ENCODE peak calls at places on chromosome 15, in seven cellular contexts. U is foreskin fibroblast, H is ovary, Q is adrenal gland, X is endothelial cell, O is osteoblast, G is WERI-Rb-1. A is an unnamed sample.

GRCh38 chr15:78093242-78094020 is 1.1 kb downstream of the SH2D7 start:
- DNase-seq in U (peak), H (peak), Q (no peak), X (no peak), O (peak), G (no peak), A (no peak)

GRCh38 chr15:47991376-47991775 is 129.4 kb upstream of the SLC24A5 start:
- DNase-seq in U (peak), H (no peak), Q (no peak), X (no peak), O (no peak), G (no peak), A (no peak)

GRCh38 chr15:86570738-86571137 is 491.1 kb downstream of the AGBL1 start:
- DNase-seq in U (no peak), H (no peak), Q (no peak), X (no peak), O (no peak), G (no peak), A (no peak)

GRCh38 chr15:98419173-98419814 is 229.0 kb upstream of the IGF1R start:
- DNase-seq in U (no peak), H (no peak), Q (no peak), X (no peak), O (no peak), G (no peak), A (no peak)

GRCh38 chr15:89003865-89004725 is 84.2 kb upstream of the ABHD2 start:
- DNase-seq in U (peak), H (no peak), Q (peak), X (peak), O (no peak), G (peak), A (no peak)

GRCh38 chr15:68499620-68500312 is 67.8 kb upstream of the ITGA11 start:
- DNase-seq in U (no peak), H (no peak), Q (no peak), X (no peak), O (no peak), G (no peak), A (no peak)

GRCh38 chr15:47293763-47294162 is 423.5 kb upstream of the SEMA6D start:
- DNase-seq in U (peak), H (peak), Q (no peak), X (no peak), O (no peak), G (no peak), A (no peak)

GRCh38 chr15:100572362-100572983 is 29.5 kb downstream of the LINS1 start:
- DNase-seq in U (peak), H (no peak), Q (no peak), X (no peak), O (no peak), G (no peak), A (no peak)

GRCh38 chr15:70528270-70528706 is 235.1 kb downstream of the UACA start:
- DNase-seq in U (no peak), H (no peak), Q (no peak), X (no peak), O (no peak), G (no peak), A (peak)

GRCh38 chr15:76802411-76802810 is 102.7 kb downstream of the SCAPER start:
- DNase-seq in U (no peak), H (no peak), Q (no peak), X (no peak), O (no peak), G (no peak), A (no peak)

GRCh38 chr15:25933456-25934158 is 70.5 kb upstream of the ATP10A start:
- DNase-seq in U (peak), H (peak), Q (peak), X (peak), O (peak), G (peak), A (no peak)

GRCh38 chr15:36879568-36880225 is 220.7 kb downstream of the MEIS2 start:
- DNase-seq in U (no peak), H (no peak), Q (no peak), X (no peak), O (peak), G (no peak), A (no peak)

GRCh38 chr15:70099966-70100494 is 2.3 kb upstream of the TLE3 start:
- DNase-seq in U (peak), H (no peak), Q (peak), X (no peak), O (peak), G (no peak), A (peak)

GRCh38 chr15:29840928-29841327 is 18.7 kb upstream of the TJP1 start:
- DNase-seq in U (peak), H (no peak), Q (no peak), X (no peak), O (no peak), G (no peak), A (no peak)

GRCh38 chr15:85831415-85832113 is 36.8 kb upstream of the KLHL25 start:
- DNase-seq in U (peak), H (peak), Q (peak), X (peak), O (peak), G (peak), A (no peak)

GRCh38 chr15:85495096-85495495 is 114.7 kb downstream of the AKAP13 start:
- DNase-seq in U (no peak), H (no peak), Q (no peak), X (no peak), O (no peak), G (no peak), A (no peak)

GRCh38 chr15:99998661-99999101 is 265.4 kb upstream of the LYSMD4 start:
- DNase-seq in U (no peak), H (no peak), Q (no peak), X (no peak), O (no peak), G (no peak), A (no peak)

GRCh38 chr15:83449928-83450501 is 2.9 kb downstream of the SH3GL3 start:
- DNase-seq in U (peak), H (no peak), Q (no peak), X (no peak), O (no peak), G (no peak), A (no peak)

GRCh38 chr15:89362203-89363101 is 27.8 kb upstream of the POLG start:
- DNase-seq in U (no peak), H (no peak), Q (no peak), X (no peak), O (peak), G (peak), A (no peak)

GRCh38 chr15:62059108-62059817 is 984 bp downstream of the VPS13C start:
- DNase-seq in U (peak), H (no peak), Q (no peak), X (no peak), O (no peak), G (no peak), A (no peak)

GRCh38 chr15:71975816-71976150 is 142.2 kb downstream of the MYO9A start:
- DNase-seq in U (no peak), H (no peak), Q (no peak), X (no peak), O (no peak), G (no peak), A (no peak)

GRCh38 chr15:26449296-26449695 is 323.6 kb downstream of the GABRB3 start:
- DNase-seq in U (no peak), H (no peak), Q (no peak), X (no peak), O (no peak), G (no peak), A (no peak)

GRCh38 chr15:99439524-99439835 is 126.3 kb upstream of the MEF2A start:
- DNase-seq in U (no peak), H (peak), Q (no peak), X (no peak), O (peak), G (peak), A (no peak)

GRCh38 chr15:38860682-38861081 is 296.1 kb upstream of the RASGRP1 start:
- DNase-seq in U (peak), H (no peak), Q (no peak), X (no peak), O (no peak), G (no peak), A (no peak)

GRCh38 chr15:78149805-78150751 is 916 bp downstream of the IDH3A start:
- DNase-seq in U (no peak), H (no peak), Q (no peak), X (no peak), O (no peak), G (peak), A (no peak)

GRCh38 chr15:40367038-40367672 is 9.1 kb downstream of the DISP2 start:
- DNase-seq in U (no peak), H (no peak), Q (peak), X (no peak), O (peak), G (no peak), A (no peak)

GRCh38 chr15:73809728-73810501 is 56.8 kb upstream of the INSYN1 start:
- DNase-seq in U (peak), H (no peak), Q (no peak), X (no peak), O (no peak), G (peak), A (no peak)

GRCh38 chr15:60477991-60478632 is 830 bp downstream of the ICE2 start:
- DNase-seq in U (peak), H (no peak), Q (no peak), X (no peak), O (peak), G (no peak), A (peak)

DNA sequence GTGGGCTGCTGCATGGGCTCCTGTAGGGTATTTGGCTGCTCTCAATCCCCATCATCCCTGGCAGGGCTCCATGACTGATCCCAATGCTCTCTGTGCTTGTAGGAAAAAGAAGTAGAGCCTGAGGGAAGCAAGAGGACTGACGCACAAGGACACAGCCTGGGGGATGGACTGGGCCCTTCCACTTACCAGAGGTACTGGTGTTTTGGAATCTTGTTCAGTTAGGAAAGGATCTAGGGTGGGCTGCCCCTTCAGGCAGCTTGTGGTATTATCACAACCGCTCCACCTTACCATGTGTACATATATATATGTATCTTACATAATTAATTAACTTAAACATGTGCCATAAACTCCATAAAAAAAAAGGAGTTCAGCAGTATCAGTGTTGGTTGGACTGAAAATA is 1.3 kb downstream of the SLC28A2 start:
- DNase-seq in U (no peak), H (no peak), Q (no peak), X (no peak), O (no peak), G (no peak), A (no peak)
- TF ChIP-seq CTCF in U (no peak), H (no peak), Q (no peak), X (peak), O (peak), G (peak), A (no peak)

GRCh38 chr15:32885711-32886110 is 167.9 kb downstream of the GREM1 start:
- DNase-seq in U (peak), H (no peak), Q (no peak), X (no peak), O (no peak), G (no peak), A (no peak)
- TF ChIP-seq CTCF in U (no peak), H (no peak), Q (no peak), X (no peak), O (no peak), G (no peak), A (no peak)

DNA sequence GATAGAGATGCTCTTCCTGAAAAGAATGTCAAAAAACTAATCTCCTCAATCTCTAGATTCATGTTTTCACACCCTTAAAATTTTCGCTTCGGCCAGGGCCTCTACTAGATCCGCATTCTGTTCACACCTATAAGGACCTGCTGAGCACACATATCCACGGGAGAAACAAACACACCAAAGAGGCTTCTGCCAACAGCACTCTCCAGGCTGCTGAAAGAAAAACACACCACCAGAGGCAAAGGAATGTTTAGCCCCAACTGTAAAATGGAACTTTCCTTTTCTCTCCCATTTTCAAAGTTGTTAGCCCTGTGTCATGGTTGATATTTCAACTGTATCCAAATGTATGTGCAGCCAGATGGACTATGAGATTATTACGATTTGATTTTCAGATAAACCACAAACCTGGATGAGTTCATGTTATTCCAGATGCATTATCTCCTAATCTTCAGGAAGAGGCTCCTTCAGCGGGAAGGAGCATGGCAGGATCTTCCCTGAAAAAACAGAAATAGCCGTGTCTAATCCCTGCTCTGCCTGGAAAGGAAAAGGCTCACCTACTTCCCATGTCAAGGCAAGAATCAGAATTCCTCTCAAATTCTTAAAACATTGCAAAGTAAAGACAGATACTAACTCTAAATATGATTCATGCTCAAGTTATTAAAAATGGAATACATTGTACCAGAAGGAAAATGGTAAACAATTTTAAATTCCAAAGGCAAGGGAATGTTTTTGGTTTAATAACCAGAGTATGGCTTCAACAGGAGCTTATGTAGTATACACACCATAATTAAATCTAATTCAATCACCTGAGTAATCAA is 442.6 kb upstream of the NR2F2 start:
- DNase-seq in U (no peak), H (no peak), Q (no peak), X (no peak), O (no peak), G (no peak), A (no peak)
- TF ChIP-seq CTCF in U (no peak), H (no peak), Q (no peak), X (no peak), O (no peak), G (no peak), A (no peak)

DNA sequence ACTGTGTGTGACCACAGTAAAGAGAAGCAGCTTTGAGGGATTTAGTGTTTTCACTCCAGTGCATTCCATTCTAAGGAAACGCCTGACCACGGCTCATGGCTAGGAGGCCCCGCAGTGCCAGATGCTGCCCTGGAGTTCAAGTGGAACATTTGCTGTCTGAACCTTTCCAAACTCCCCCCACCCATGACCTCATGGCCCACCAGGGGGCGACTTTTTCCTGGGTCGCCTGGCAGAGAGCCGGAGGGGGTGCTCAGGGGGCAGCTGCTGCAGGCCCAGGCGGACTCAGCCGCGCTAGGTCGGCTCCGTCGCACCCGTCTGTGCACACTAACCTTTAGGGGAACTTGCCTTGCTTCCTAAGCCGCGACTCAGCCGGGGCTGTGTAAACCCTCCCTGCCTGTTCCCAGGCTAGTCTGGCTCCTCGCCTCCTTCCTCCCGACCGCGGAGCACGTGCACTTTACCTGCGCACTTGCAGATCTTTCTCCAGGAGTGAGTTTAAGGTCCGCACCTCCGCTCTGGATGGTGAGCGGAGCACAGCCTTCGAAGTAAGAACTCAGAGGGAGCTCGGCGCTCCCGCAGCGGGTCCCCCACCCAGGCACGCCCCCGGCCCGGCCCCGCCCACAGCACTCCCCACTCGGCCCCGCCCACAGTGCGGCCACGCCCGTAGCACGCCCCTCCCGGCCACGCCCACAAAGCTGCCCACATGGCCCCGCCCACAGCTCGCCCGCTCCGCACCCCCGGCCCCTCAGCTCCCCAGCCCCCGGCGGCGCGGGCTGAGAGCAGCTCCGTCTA is at the start of gene OCA2:
- DNase-seq in U (peak), H (peak), Q (peak), X (peak), O (peak), G (peak), A (no peak)
- TF ChIP-seq CTCF in U (peak), H (no peak), Q (no peak), X (peak), O (no peak), G (peak), A (no peak)

GRCh38 chr15:31200735-31201151 is 99.2 kb upstream of the TRPM1 start:
- DNase-seq in U (peak), H (peak), Q (peak), X (peak), O (peak), G (peak), A (no peak)
- TF ChIP-seq CTCF in U (peak), H (no peak), Q (peak), X (no peak), O (peak), G (peak), A (peak)